ENCODE peak calls at places on chromosomes 5 and 9, in ten cellular contexts. One of them, this sample, is unnamed.

GRCh38 chr5:155727512-155728145 is 599.3 kb upstream of the SGCD start:
- DNase-seq in HCT116: no peak
- DNase-seq in neural progenitor cell: peak; percentile 55
- DNase-seq in mesendoderm: peak; percentile 20
- DNase-seq in H9: peak; percentile 42
- DNase-seq in K562: no peak
- DNase-seq in HepG2: no peak
- DNase-seq in kidney: no peak
- DNase-seq in mammary epithelial cell: peak; percentile 3
- DNase-seq in GM23248: peak; percentile 18
- DNase-seq in this sample: no peak

GRCh38 chr9:98410185-98410697 is 154.8 kb upstream of the TBC1D2 start:
- DNase-seq in HCT116: no peak
- DNase-seq in neural progenitor cell: peak; percentile 66
- DNase-seq in mesendoderm: peak; percentile 87
- DNase-seq in H9: peak; percentile 74
- DNase-seq in K562: peak; percentile 88
- DNase-seq in HepG2: peak; percentile 10
- DNase-seq in kidney: no peak
- DNase-seq in mammary epithelial cell: no peak
- DNase-seq in GM23248: peak; percentile 96
- DNase-seq in this sample: no peak

GRCh38 chr9:22165144-22165543 is 156.0 kb upstream of the CDKN2B start:
- DNase-seq in HCT116: no peak
- DNase-seq in neural progenitor cell: no peak
- DNase-seq in mesendoderm: no peak
- DNase-seq in H9: no peak
- DNase-seq in K562: no peak
- DNase-seq in HepG2: no peak
- DNase-seq in kidney: no peak
- DNase-seq in mammary epithelial cell: no peak
- DNase-seq in GM23248: peak; percentile 71
- DNase-seq in this sample: no peak

GRCh38 chr5:146003852-146004251 is 67.5 kb downstream of the SH3RF2 start:
- DNase-seq in HCT116: no peak
- DNase-seq in neural progenitor cell: no peak
- DNase-seq in mesendoderm: no peak
- DNase-seq in H9: no peak
- DNase-seq in K562: no peak
- DNase-seq in HepG2: no peak
- DNase-seq in kidney: no peak
- DNase-seq in mammary epithelial cell: no peak
- DNase-seq in GM23248: no peak
- DNase-seq in this sample: no peak

GRCh38 chr9:72254881-72255545 is 105.8 kb downstream of the GDA start:
- DNase-seq in HCT116: no peak
- DNase-seq in neural progenitor cell: no peak
- DNase-seq in mesendoderm: no peak
- DNase-seq in H9: no peak
- DNase-seq in K562: peak; percentile 6
- DNase-seq in HepG2: no peak
- DNase-seq in kidney: no peak
- DNase-seq in mammary epithelial cell: no peak
- DNase-seq in GM23248: no peak
- DNase-seq in this sample: no peak

GRCh38 chr9:31089822-31090221 is 1294.6 kb upstream of the ACO1 start:
- DNase-seq in HCT116: no peak
- DNase-seq in neural progenitor cell: no peak
- DNase-seq in mesendoderm: no peak
- DNase-seq in H9: no peak
- DNase-seq in K562: no peak
- DNase-seq in HepG2: no peak
- DNase-seq in kidney: no peak
- DNase-seq in mammary epithelial cell: peak; percentile 65
- DNase-seq in GM23248: peak; percentile 4
- DNase-seq in this sample: no peak

GRCh38 chr5:14421851-14422250 is 159.7 kb upstream of the OTULINL start:
- DNase-seq in HCT116: no peak
- DNase-seq in neural progenitor cell: no peak
- DNase-seq in mesendoderm: no peak
- DNase-seq in H9: no peak
- DNase-seq in K562: no peak
- DNase-seq in HepG2: no peak
- DNase-seq in kidney: no peak
- DNase-seq in mammary epithelial cell: peak; percentile 37
- DNase-seq in GM23248: no peak
- DNase-seq in this sample: no peak

GRCh38 chr5:143023447-143024096 is 253.4 kb downstream of the ARHGAP26 start:
- DNase-seq in HCT116: no peak
- DNase-seq in neural progenitor cell: peak; percentile 30
- DNase-seq in mesendoderm: no peak
- DNase-seq in H9: no peak
- DNase-seq in K562: no peak
- DNase-seq in HepG2: no peak
- DNase-seq in kidney: no peak
- DNase-seq in mammary epithelial cell: no peak
- DNase-seq in GM23248: peak; percentile 63
- DNase-seq in this sample: no peak

GRCh38 chr5:107149243-107149642 is 521.5 kb downstream of the EFNA5 start:
- DNase-seq in HCT116: no peak
- DNase-seq in neural progenitor cell: no peak
- DNase-seq in mesendoderm: no peak
- DNase-seq in H9: no peak
- DNase-seq in K562: no peak
- DNase-seq in HepG2: no peak
- DNase-seq in kidney: no peak
- DNase-seq in mammary epithelial cell: no peak
- DNase-seq in GM23248: no peak
- DNase-seq in this sample: no peak

GRCh38 chr5:138597660-138598400 is 22.6 kb upstream of the HSPA9 start:
- DNase-seq in HCT116: no peak
- DNase-seq in neural progenitor cell: no peak
- DNase-seq in mesendoderm: no peak
- DNase-seq in H9: no peak
- DNase-seq in K562: no peak
- DNase-seq in HepG2: no peak
- DNase-seq in kidney: no peak
- DNase-seq in mammary epithelial cell: no peak
- DNase-seq in GM23248: peak; percentile 29
- DNase-seq in this sample: no peak

GRCh38 chr5:94432499-94432898 is 185.9 kb downstream of the KIAA0825 start:
- DNase-seq in HCT116: no peak
- DNase-seq in neural progenitor cell: no peak
- DNase-seq in mesendoderm: no peak
- DNase-seq in H9: no peak
- DNase-seq in K562: no peak
- DNase-seq in HepG2: no peak
- DNase-seq in kidney: no peak
- DNase-seq in mammary epithelial cell: no peak
- DNase-seq in GM23248: peak; percentile 51
- DNase-seq in this sample: no peak

GRCh38 chr5:39420482-39421145 is 4.2 kb downstream of the DAB2 start:
- DNase-seq in HCT116: no peak
- DNase-seq in neural progenitor cell: peak; percentile 27
- DNase-seq in mesendoderm: peak; percentile 65
- DNase-seq in H9: no peak
- DNase-seq in K562: no peak
- DNase-seq in HepG2: no peak
- DNase-seq in kidney: peak; percentile 87
- DNase-seq in mammary epithelial cell: no peak
- DNase-seq in GM23248: peak; percentile 91
- DNase-seq in this sample: peak; percentile 49

GRCh38 chr5:39422036-39422606 is 2.7 kb downstream of the DAB2 start:
- DNase-seq in HCT116: no peak
- DNase-seq in neural progenitor cell: no peak
- DNase-seq in mesendoderm: peak; percentile 27
- DNase-seq in H9: no peak
- DNase-seq in K562: no peak
- DNase-seq in HepG2: no peak
- DNase-seq in kidney: no peak
- DNase-seq in mammary epithelial cell: peak; percentile 77
- DNase-seq in GM23248: no peak
- DNase-seq in this sample: no peak

GRCh38 chr5:39423331-39423751 is 1.4 kb downstream of the DAB2 start:
- DNase-seq in HCT116: no peak
- DNase-seq in neural progenitor cell: peak; percentile 41
- DNase-seq in mesendoderm: peak; percentile 85
- DNase-seq in H9: peak; percentile 34
- DNase-seq in K562: peak; percentile 57
- DNase-seq in HepG2: no peak
- DNase-seq in kidney: no peak
- DNase-seq in mammary epithelial cell: peak; percentile 4
- DNase-seq in GM23248: peak; percentile 59
- DNase-seq in this sample: peak; percentile 51

GRCh38 chr5:39424751-39425524 is at the start of gene DAB2:
- DNase-seq in HCT116: peak; percentile 69
- DNase-seq in neural progenitor cell: peak; percentile 91
- DNase-seq in mesendoderm: peak; percentile 98
- DNase-seq in H9: peak; percentile 91
- DNase-seq in K562: peak; percentile 85
- DNase-seq in HepG2: peak; percentile 79
- DNase-seq in kidney: peak; percentile 95
- DNase-seq in mammary epithelial cell: peak; percentile 86
- DNase-seq in GM23248: peak; percentile 97
- DNase-seq in this sample: peak; percentile 86

GRCh38 chr5:39422886-39423285 is 1.9 kb downstream of the DAB2 start:
- DNase-seq in HCT116: no peak
- DNase-seq in neural progenitor cell: no peak
- DNase-seq in mesendoderm: no peak
- DNase-seq in H9: no peak
- DNase-seq in K562: no peak
- DNase-seq in HepG2: peak; percentile 56
- DNase-seq in kidney: no peak
- DNase-seq in mammary epithelial cell: no peak
- DNase-seq in GM23248: no peak
- DNase-seq in this sample: no peak
- H3K9ac ChIP-seq in HCT116: no peak overlapping the region
- H3K9ac ChIP-seq in neural progenitor cell: no peak overlapping the region
- H3K9ac ChIP-seq in mesendoderm: no peak overlapping the region
- H3K9ac ChIP-seq in H9: no peak overlapping the region
- H3K9ac ChIP-seq in K562: no peak overlapping the region
- H3K9ac ChIP-seq in HepG2: peak overlapping the region; percentile 25
- H3K9ac ChIP-seq in kidney: peak overlapping the region; percentile 91
- H3K9ac ChIP-seq in mammary epithelial cell: no peak overlapping the region
- H3K9ac ChIP-seq in GM23248: peak overlapping the region; percentile 98
- H3K9ac ChIP-seq in this sample: no peak overlapping the region

DNA sequence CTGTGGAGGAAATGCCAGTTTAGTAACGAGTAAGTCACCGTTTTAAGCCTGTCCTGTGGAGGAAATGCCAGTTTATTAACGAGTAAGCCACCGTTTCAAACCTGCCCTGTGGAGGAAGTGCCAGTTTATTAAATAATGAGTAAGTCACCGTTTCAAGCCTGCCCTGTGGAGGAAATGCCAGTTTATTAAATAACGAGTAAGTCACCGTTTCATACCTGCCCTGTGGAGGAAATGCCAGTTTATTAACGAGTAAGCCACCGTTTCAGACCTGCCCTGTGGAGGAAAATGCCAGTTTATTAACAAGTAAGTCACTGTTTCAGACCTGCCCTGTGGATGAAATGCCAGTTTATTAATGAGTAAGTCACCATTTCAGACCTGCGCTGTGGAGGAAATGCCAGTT is 18.9 kb upstream of the PDCD6 start:
- DNase-seq in HCT116: no peak
- DNase-seq in neural progenitor cell: no peak
- DNase-seq in mesendoderm: no peak
- DNase-seq in H9: no peak
- DNase-seq in K562: no peak
- DNase-seq in HepG2: no peak
- DNase-seq in kidney: no peak
- DNase-seq in mammary epithelial cell: peak; percentile 57
- DNase-seq in GM23248: no peak
- DNase-seq in this sample: no peak
- H3K9ac ChIP-seq in HCT116: no peak overlapping the region
- H3K9ac ChIP-seq in neural progenitor cell: no peak overlapping the region
- H3K9ac ChIP-seq in mesendoderm: no peak overlapping the region
- H3K9ac ChIP-seq in H9: no peak overlapping the region
- H3K9ac ChIP-seq in K562: no peak overlapping the region
- H3K9ac ChIP-seq in HepG2: no peak overlapping the region
- H3K9ac ChIP-seq in kidney: no peak overlapping the region
- H3K9ac ChIP-seq in mammary epithelial cell: no peak overlapping the region
- H3K9ac ChIP-seq in GM23248: no peak overlapping the region
- H3K9ac ChIP-seq in this sample: no peak overlapping the region

GRCh38 chr9:116693233-116693731 is 6.2 kb downstream of the TRIM32 start:
- DNase-seq in HCT116: no peak
- DNase-seq in neural progenitor cell: no peak
- DNase-seq in mesendoderm: no peak
- DNase-seq in H9: no peak
- DNase-seq in K562: no peak
- DNase-seq in HepG2: no peak
- DNase-seq in kidney: no peak
- DNase-seq in mammary epithelial cell: peak; percentile 85
- DNase-seq in GM23248: peak; percentile 72
- DNase-seq in this sample: no peak

GRCh38 chr9:116694892-116695291 is 7.8 kb downstream of the TRIM32 start:
- DNase-seq in HCT116: no peak
- DNase-seq in neural progenitor cell: no peak
- DNase-seq in mesendoderm: no peak
- DNase-seq in H9: no peak
- DNase-seq in K562: no peak
- DNase-seq in HepG2: no peak
- DNase-seq in kidney: no peak
- DNase-seq in mammary epithelial cell: no peak
- DNase-seq in GM23248: no peak
- DNase-seq in this sample: no peak

GRCh38 chr9:116691607-116692006 is 4.5 kb downstream of the TRIM32 start:
- DNase-seq in HCT116: no peak
- DNase-seq in neural progenitor cell: no peak
- DNase-seq in mesendoderm: no peak
- DNase-seq in H9: no peak
- DNase-seq in K562: peak; percentile 28
- DNase-seq in HepG2: no peak
- DNase-seq in kidney: no peak
- DNase-seq in mammary epithelial cell: no peak
- DNase-seq in GM23248: no peak
- DNase-seq in this sample: no peak

GRCh38 chr9:116695441-116695840 is 8.3 kb downstream of the TRIM32 start:
- DNase-seq in HCT116: no peak
- DNase-seq in neural progenitor cell: no peak
- DNase-seq in mesendoderm: no peak
- DNase-seq in H9: no peak
- DNase-seq in K562: no peak
- DNase-seq in HepG2: no peak
- DNase-seq in kidney: no peak
- DNase-seq in mammary epithelial cell: no peak
- DNase-seq in GM23248: no peak
- DNase-seq in this sample: no peak

GRCh38 chr9:116692619-116693018 is 5.5 kb downstream of the TRIM32 start:
- DNase-seq in HCT116: no peak
- DNase-seq in neural progenitor cell: no peak
- DNase-seq in mesendoderm: no peak
- DNase-seq in H9: no peak
- DNase-seq in K562: no peak
- DNase-seq in HepG2: no peak
- DNase-seq in kidney: no peak
- DNase-seq in mammary epithelial cell: no peak
- DNase-seq in GM23248: peak; percentile 28
- DNase-seq in this sample: no peak
- H3K9ac ChIP-seq in HCT116: no peak overlapping the region
- H3K9ac ChIP-seq in neural progenitor cell: no peak overlapping the region
- H3K9ac ChIP-seq in mesendoderm: no peak overlapping the region
- H3K9ac ChIP-seq in H9: no peak overlapping the region
- H3K9ac ChIP-seq in K562: no peak overlapping the region
- H3K9ac ChIP-seq in HepG2: no peak overlapping the region
- H3K9ac ChIP-seq in kidney: no peak overlapping the region
- H3K9ac ChIP-seq in mammary epithelial cell: peak overlapping the region; percentile 28
- H3K9ac ChIP-seq in GM23248: peak overlapping the region; percentile 60
- H3K9ac ChIP-seq in this sample: no peak overlapping the region

GRCh38 chr5:65954200-65954599 is 27.8 kb downstream of the ERBIN start:
- DNase-seq in HCT116: no peak
- DNase-seq in neural progenitor cell: no peak
- DNase-seq in mesendoderm: no peak
- DNase-seq in H9: no peak
- DNase-seq in K562: no peak
- DNase-seq in HepG2: no peak
- DNase-seq in kidney: no peak
- DNase-seq in mammary epithelial cell: no peak
- DNase-seq in GM23248: no peak
- DNase-seq in this sample: no peak
- H3K9ac ChIP-seq in HCT116: no peak overlapping the region
- H3K9ac ChIP-seq in neural progenitor cell: no peak overlapping the region
- H3K9ac ChIP-seq in mesendoderm: no peak overlapping the region
- H3K9ac ChIP-seq in H9: no peak overlapping the region
- H3K9ac ChIP-seq in K562: no peak overlapping the region
- H3K9ac ChIP-seq in HepG2: no peak overlapping the region
- H3K9ac ChIP-seq in kidney: no peak overlapping the region
- H3K9ac ChIP-seq in mammary epithelial cell: no peak overlapping the region
- H3K9ac ChIP-seq in GM23248: no peak overlapping the region
- H3K9ac ChIP-seq in this sample: no peak overlapping the region